ENCODE peak calls at places on chromosomes 13 and 19, in seven cellular contexts. Z, N, K, W, H, X and J are unnamed samples.

GRCh38 chr19:46529622-46530451 is 34.2 kb upstream of the PNMA8B start:
- DNase-seq in N (peak; percentile 52), H (peak; percentile 69), K (peak; percentile 34), Z (peak; percentile 30), X (peak; percentile 77), W (peak; percentile 34), J (peak; percentile 20)

GRCh38 chr13:113920173-113920572 is 53.7 kb downstream of the C13orf46 start:
- DNase-seq in Z (no peak), N (peak; percentile 42), H (no peak), X (no peak), W (no peak), K (no peak), J (no peak)

GRCh38 chr19:33604651-33605050 is 17.1 kb upstream of the CHST8 start:
- DNase-seq in Z (no peak), H (no peak), N (no peak), K (no peak), X (no peak), W (no peak), J (no peak)

GRCh38 chr13:30156270-30156669 is 151.1 kb downstream of the KATNAL1 start:
- DNase-seq in K (no peak), H (no peak), X (no peak), W (no peak), Z (no peak), N (no peak), J (no peak)

GRCh38 chr19:19652482-19653295 is 9.2 kb upstream of the GMIP start:
- DNase-seq in K (peak; percentile 39), N (peak; percentile 13), X (no peak), W (no peak), Z (no peak), H (no peak), J (no peak)

GRCh38 chr19:35476149-35476548 is 14.1 kb downstream of the KRTDAP start:
- DNase-seq in Z (no peak), W (no peak), H (no peak), X (no peak), K (no peak), N (no peak), J (no peak)

GRCh38 chr13:41356788-41357187 is 45.7 kb downstream of the NAA16 start:
- DNase-seq in H (peak; percentile 35), K (no peak), Z (no peak), N (no peak), W (no peak), X (no peak), J (no peak)

GRCh38 chr19:29380581-29380980 is 145.2 kb upstream of the VSTM2B start:
- DNase-seq in H (no peak), N (no peak), W (no peak), Z (no peak), K (no peak), X (no peak), J (no peak)

GRCh38 chr19:8515317-8515716 is 1.4 kb upstream of the ZNF414 start:
- DNase-seq in N (no peak), Z (no peak), X (peak; percentile 12), H (peak; percentile 54), K (no peak), W (no peak), J (no peak)

GRCh38 chr19:12665281-12665573 is 1.3 kb downstream of the MAN2B1 start:
- DNase-seq in Z (no peak), W (no peak), H (peak; percentile 44), K (no peak), N (no peak), X (no peak), J (no peak)

GRCh38 chr19:48069435-48069834 is 25.6 kb upstream of the CABP5 start:
- DNase-seq in H (no peak), W (no peak), X (no peak), N (no peak), K (no peak), Z (no peak), J (no peak)

GRCh38 chr13:45049478-45049877 is 60.1 kb downstream of the GPALPP1 start:
- DNase-seq in X (no peak), K (no peak), Z (no peak), N (no peak), W (no peak), H (no peak), J (no peak)

GRCh38 chr13:30158774-30159445 is 148.4 kb downstream of the KATNAL1 start:
- DNase-seq in X (peak; percentile 89), W (no peak), N (peak; percentile 92), H (no peak), Z (no peak), K (peak; percentile 86), J (no peak)

GRCh38 chr13:111531505-111531904 is 211.1 kb downstream of the TEX29 start:
- DNase-seq in H (no peak), K (no peak), W (peak; percentile 90), N (peak; percentile 3), X (peak; percentile 20), Z (no peak), J (no peak)

GRCh38 chr19:2798733-2799132 is 13.4 kb downstream of the THOP1 start:
- DNase-seq in X (no peak), W (no peak), K (no peak), N (no peak), H (no peak), Z (no peak), J (no peak)

GRCh38 chr13:59946924-59947323 is 216.8 kb downstream of the DIAPH3 start:
- DNase-seq in K (peak; percentile 82), W (no peak), N (peak; percentile 72), X (peak; percentile 51), Z (no peak), H (no peak), J (no peak)

GRCh38 chr19:48477696-48478338 is 8.6 kb downstream of the CYTH2 start:
- DNase-seq in H (no peak), Z (no peak), N (no peak), X (no peak), K (no peak), W (no peak), J (no peak)

GRCh38 chr13:42968906-42969305 is 23.1 kb downstream of the EPSTI1 start:
- DNase-seq in X (no peak), W (peak; percentile 19), H (no peak), N (no peak), Z (no peak), K (no peak), J (peak; percentile 29)

GRCh38 chr13:80235131-80235530 is 105.8 kb downstream of the SPRY2 start:
- DNase-seq in H (no peak), K (peak; percentile 47), X (peak; percentile 31), Z (no peak), N (no peak), W (no peak), J (peak; percentile 35)

GRCh38 chr19:1064661-1065605 is 2.0 kb upstream of the ARHGAP45 start:
- DNase-seq in X (peak; percentile 65), N (peak; percentile 54), W (peak; percentile 54), Z (no peak), K (peak; percentile 67), H (peak; percentile 69), J (peak; percentile 63)

GRCh38 chr13:98476538-98476966 is 100.4 kb downstream of the STK24 start:
- DNase-seq in Z (peak; percentile 66), H (peak; percentile 88), W (no peak), N (peak; percentile 95), K (peak; percentile 96), X (peak; percentile 80), J (no peak)